ENCODE peak calls at places on chromosomes 5 and 9, in five cellular contexts. H is spleen; U is left ventricle myocardium superior; V is Calu3; C is stimulated activated CD8-positive, alpha-beta memory T cell treated with anti-CD3 and anti-CD28 coated beads, Interleukin-4, amount 100 ng/mL, for 1 hour. P is an unnamed sample.

GRCh38 chr5:113059232-113059805 is 82.7 kb downstream of the DCP2 start:
- DNase-seq in U (peak), C (no peak), V (no peak), H (peak), P (peak)

GRCh38 chr9:112971415-112971814 is 40.6 kb downstream of the ZNF883 start:
- DNase-seq in U (no peak), C (no peak), H (no peak), V (peak), P (no peak)

GRCh38 chr9:126763130-126763764 is 41.6 kb upstream of the ZBTB43 start:
- DNase-seq in V (no peak), C (no peak), U (no peak), H (no peak), P (no peak)

GRCh38 chr9:93024986-93025630 is 33.4 kb upstream of the SUSD3 start:
- DNase-seq in V (no peak), H (peak), U (peak), C (no peak), P (no peak)

GRCh38 chr5:138722518-138722917 is 30.7 kb upstream of the CTNNA1 start:
- DNase-seq in U (no peak), C (no peak), H (no peak), V (no peak), P (no peak)

GRCh38 chr9:81874926-81875325 is 53.3 kb upstream of the SPATA31D4 start:
- DNase-seq in H (no peak), C (no peak), U (no peak), V (no peak), P (no peak)

GRCh38 chr9:96500696-96501660 is 51.0 kb downstream of the HABP4 start:
- DNase-seq in H (no peak), V (no peak), C (no peak), U (no peak), P (no peak)

GRCh38 chr5:1554410-1554967 is 30.7 kb upstream of the LPCAT1 start:
- DNase-seq in H (no peak), C (no peak), U (no peak), V (no peak), P (no peak)

GRCh38 chr9:96152550-96152949 is 149.4 kb downstream of the HSD17B3 start:
- DNase-seq in C (no peak), H (no peak), V (no peak), U (no peak), P (no peak)

GRCh38 chr5:54851449-54851848 is 133.9 kb downstream of the ESM1 start:
- DNase-seq in H (no peak), C (no peak), U (no peak), V (no peak), P (no peak)

GRCh38 chr5:6543830-6544560 is 88.8 kb downstream of the NSUN2 start:
- DNase-seq in U (no peak), C (no peak), H (no peak), V (no peak), P (no peak)